ENCODE peak calls at places on chromosomes 3 and 15, in ten cellular contexts. One of them, this sample, is unnamed.

GRCh38 chr3:163508212-163508611 is 1570.1 kb downstream of the SI start:
- DNase-seq in sigmoid colon: no peak
- DNase-seq in fibroblast of lung: no peak
- DNase-seq in MM.1S: no peak
- DNase-seq in heart right ventricle: no peak
- DNase-seq in A549: no peak
- DNase-seq in esophagus squamous epithelium: no peak
- DNase-seq in psoas muscle: no peak
- DNase-seq in ovary: no peak
- DNase-seq in Panc1: no peak
- DNase-seq in this sample: no peak

GRCh38 chr3:41893977-41894376 is 67.9 kb downstream of the ULK4 start:
- DNase-seq in MM.1S: peak; percentile 21
- DNase-seq in heart right ventricle: no peak
- DNase-seq in fibroblast of lung: peak; percentile 52
- DNase-seq in ovary: no peak
- DNase-seq in A549: peak; percentile 23
- DNase-seq in psoas muscle: no peak
- DNase-seq in esophagus squamous epithelium: no peak
- DNase-seq in Panc1: peak; percentile 13
- DNase-seq in sigmoid colon: no peak
- DNase-seq in this sample: no peak

GRCh38 chr3:49647741-49648140 is 26.4 kb upstream of the APEH start:
- DNase-seq in esophagus squamous epithelium: no peak
- DNase-seq in A549: no peak
- DNase-seq in ovary: no peak
- DNase-seq in sigmoid colon: no peak
- DNase-seq in heart right ventricle: peak; percentile 40
- DNase-seq in Panc1: no peak
- DNase-seq in fibroblast of lung: peak; percentile 19
- DNase-seq in MM.1S: no peak
- DNase-seq in psoas muscle: no peak
- DNase-seq in this sample: no peak

GRCh38 chr15:26261413-26261812 is 398.3 kb upstream of the ATP10A start:
- DNase-seq in MM.1S: no peak
- DNase-seq in sigmoid colon: no peak
- DNase-seq in Panc1: no peak
- DNase-seq in ovary: no peak
- DNase-seq in fibroblast of lung: no peak
- DNase-seq in heart right ventricle: peak; percentile 24
- DNase-seq in esophagus squamous epithelium: no peak
- DNase-seq in A549: no peak
- DNase-seq in psoas muscle: no peak
- DNase-seq in this sample: no peak

GRCh38 chr15:72758195-72758594 is 25.4 kb downstream of the ADPGK start:
- DNase-seq in sigmoid colon: no peak
- DNase-seq in fibroblast of lung: peak; percentile 98
- DNase-seq in heart right ventricle: no peak
- DNase-seq in psoas muscle: no peak
- DNase-seq in esophagus squamous epithelium: no peak
- DNase-seq in ovary: no peak
- DNase-seq in MM.1S: no peak
- DNase-seq in Panc1: no peak
- DNase-seq in A549: no peak
- DNase-seq in this sample: no peak

GRCh38 chr15:74443100-74443909 is 9.5 kb upstream of the SEMA7A start:
- DNase-seq in Panc1: no peak
- DNase-seq in fibroblast of lung: peak; percentile 88
- DNase-seq in MM.1S: no peak
- DNase-seq in ovary: peak; percentile 34
- DNase-seq in heart right ventricle: no peak
- DNase-seq in A549: no peak
- DNase-seq in sigmoid colon: peak; percentile 29
- DNase-seq in esophagus squamous epithelium: no peak
- DNase-seq in psoas muscle: no peak
- DNase-seq in this sample: no peak

GRCh38 chr3:52237659-52238172 is 1.2 kb downstream of the TWF2 start:
- DNase-seq in A549: peak; percentile 92
- DNase-seq in sigmoid colon: peak; percentile 97
- DNase-seq in Panc1: no peak
- DNase-seq in MM.1S: no peak
- DNase-seq in heart right ventricle: peak; percentile 83
- DNase-seq in ovary: peak; percentile 92
- DNase-seq in esophagus squamous epithelium: no peak
- DNase-seq in psoas muscle: peak; percentile 93
- DNase-seq in fibroblast of lung: peak; percentile 91
- DNase-seq in this sample: peak; percentile 73

GRCh38 chr15:66172339-66172980 is 81.1 kb downstream of the MEGF11 start:
- DNase-seq in psoas muscle: no peak
- DNase-seq in ovary: no peak
- DNase-seq in sigmoid colon: no peak
- DNase-seq in A549: no peak
- DNase-seq in Panc1: no peak
- DNase-seq in fibroblast of lung: no peak
- DNase-seq in heart right ventricle: no peak
- DNase-seq in esophagus squamous epithelium: no peak
- DNase-seq in MM.1S: no peak
- DNase-seq in this sample: no peak

GRCh38 chr3:9914011-9914410 is 2.9 kb upstream of the IL17RC start:
- DNase-seq in esophagus squamous epithelium: no peak
- DNase-seq in A549: no peak
- DNase-seq in psoas muscle: no peak
- DNase-seq in sigmoid colon: no peak
- DNase-seq in fibroblast of lung: no peak
- DNase-seq in Panc1: no peak
- DNase-seq in ovary: no peak
- DNase-seq in MM.1S: no peak
- DNase-seq in heart right ventricle: no peak
- DNase-seq in this sample: no peak

GRCh38 chr3:9916734-9917680 is at the start of gene IL17RC:
- DNase-seq in A549: peak; percentile 82
- DNase-seq in esophagus squamous epithelium: no peak
- DNase-seq in MM.1S: peak; percentile 24
- DNase-seq in psoas muscle: peak; percentile 88
- DNase-seq in Panc1: no peak
- DNase-seq in heart right ventricle: peak; percentile 83
- DNase-seq in fibroblast of lung: peak; percentile 86
- DNase-seq in sigmoid colon: peak; percentile 98
- DNase-seq in ovary: peak; percentile 88
- DNase-seq in this sample: peak; percentile 90

GRCh38 chr3:9916346-9916733 is 558 bp upstream of the IL17RC start:
- DNase-seq in A549: no peak
- DNase-seq in MM.1S: no peak
- DNase-seq in esophagus squamous epithelium: no peak
- DNase-seq in psoas muscle: no peak
- DNase-seq in Panc1: no peak
- DNase-seq in sigmoid colon: peak; percentile 74
- DNase-seq in heart right ventricle: no peak
- DNase-seq in ovary: no peak
- DNase-seq in fibroblast of lung: peak; percentile 26
- DNase-seq in this sample: no peak

GRCh38 chr3:9914559-9915251 is 2.2 kb upstream of the IL17RC start:
- DNase-seq in Panc1: no peak
- DNase-seq in fibroblast of lung: no peak
- DNase-seq in MM.1S: no peak
- DNase-seq in A549: no peak
- DNase-seq in psoas muscle: no peak
- DNase-seq in esophagus squamous epithelium: no peak
- DNase-seq in sigmoid colon: no peak
- DNase-seq in ovary: peak; percentile 52
- DNase-seq in heart right ventricle: no peak
- DNase-seq in this sample: no peak

DNA sequence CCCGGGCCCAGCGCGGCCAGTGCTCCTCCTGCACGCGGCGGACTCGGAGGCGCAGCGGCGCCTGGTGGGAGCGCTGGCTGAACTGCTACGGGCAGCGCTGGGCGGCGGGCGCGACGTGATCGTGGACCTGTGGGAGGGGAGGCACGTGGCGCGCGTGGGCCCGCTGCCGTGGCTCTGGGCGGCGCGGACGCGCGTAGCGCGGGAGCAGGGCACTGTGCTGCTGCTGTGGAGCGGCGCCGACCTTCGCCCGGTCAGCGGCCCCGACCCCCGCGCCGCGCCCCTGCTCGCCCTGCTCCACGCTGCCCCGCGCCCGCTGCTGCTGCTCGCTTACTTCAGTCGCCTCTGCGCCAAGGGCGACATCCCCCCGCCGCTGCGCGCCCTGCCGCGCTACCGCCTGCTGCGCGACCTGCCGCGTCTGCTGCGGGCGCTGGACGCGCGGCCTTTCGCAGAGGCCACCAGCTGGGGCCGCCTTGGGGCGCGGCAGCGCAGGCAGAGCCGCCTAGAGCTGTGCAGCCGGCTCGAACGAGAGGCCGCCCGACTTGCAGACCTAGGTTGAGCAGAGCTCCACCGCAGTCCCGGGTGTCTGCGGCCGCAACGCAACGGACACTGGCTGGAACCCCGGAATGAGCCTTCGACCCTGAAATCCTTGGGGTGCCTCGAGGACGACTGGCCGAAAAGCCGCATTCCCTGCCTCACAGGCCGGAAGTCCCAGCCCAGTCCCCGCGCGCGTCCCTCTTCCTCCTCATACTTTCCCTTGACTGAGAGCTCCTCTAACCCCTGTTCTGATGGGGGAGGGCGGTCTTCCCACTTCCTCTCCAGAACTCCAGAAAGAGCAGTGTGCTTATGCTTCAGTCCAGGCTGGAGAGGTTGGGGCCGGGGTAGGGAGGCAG is 1.4 kb upstream of the IL17RC start:
- DNase-seq in esophagus squamous epithelium: no peak
- DNase-seq in ovary: peak; percentile 85
- DNase-seq in MM.1S: peak; percentile 12
- DNase-seq in heart right ventricle: peak; percentile 77
- DNase-seq in A549: no peak
- DNase-seq in psoas muscle: peak; percentile 76
- DNase-seq in Panc1: no peak
- DNase-seq in sigmoid colon: peak; percentile 91
- DNase-seq in fibroblast of lung: peak; percentile 59
- DNase-seq in this sample: peak; percentile 81
- TF ChIP-seq CTCF in esophagus squamous epithelium: peak; percentile 23
- TF ChIP-seq CTCF in ovary: peak; percentile 63
- TF ChIP-seq CTCF in MM.1S: no peak
- TF ChIP-seq CTCF in heart right ventricle: peak; percentile 52
- TF ChIP-seq CTCF in A549: no peak
- TF ChIP-seq CTCF in psoas muscle: peak; percentile 24
- TF ChIP-seq CTCF in Panc1: no peak
- TF ChIP-seq CTCF in sigmoid colon: peak; percentile 52
- TF ChIP-seq CTCF in fibroblast of lung: peak; percentile 54
- TF ChIP-seq CTCF in this sample: peak; percentile 13

GRCh38 chr15:78170848-78171773 is 21.9 kb downstream of the IDH3A start:
- DNase-seq in MM.1S: peak; percentile 85
- DNase-seq in A549: no peak
- DNase-seq in ovary: no peak
- DNase-seq in heart right ventricle: no peak
- DNase-seq in sigmoid colon: no peak
- DNase-seq in psoas muscle: no peak
- DNase-seq in esophagus squamous epithelium: no peak
- DNase-seq in fibroblast of lung: no peak
- DNase-seq in Panc1: no peak
- DNase-seq in this sample: no peak
- H3K4me1 ChIP-seq in MM.1S: peaks cover 90% of the 10 kb centered on the region
- H3K4me1 ChIP-seq in A549: no peaks in the 10 kb centered on the region
- H3K4me1 ChIP-seq in ovary: peaks cover 1% of the 10 kb centered on the region
- H3K4me1 ChIP-seq in heart right ventricle: no peaks in the 10 kb centered on the region
- H3K4me1 ChIP-seq in sigmoid colon: no peaks in the 10 kb centered on the region
- H3K4me1 ChIP-seq in psoas muscle: peaks cover 11% of the 10 kb centered on the region
- H3K4me1 ChIP-seq in esophagus squamous epithelium: no peaks in the 10 kb centered on the region
- H3K4me1 ChIP-seq in fibroblast of lung: no peaks in the 10 kb centered on the region
- H3K4me1 ChIP-seq in Panc1: no peaks in the 10 kb centered on the region
- H3K4me1 ChIP-seq in this sample: no peaks in the 10 kb centered on the region

DNA sequence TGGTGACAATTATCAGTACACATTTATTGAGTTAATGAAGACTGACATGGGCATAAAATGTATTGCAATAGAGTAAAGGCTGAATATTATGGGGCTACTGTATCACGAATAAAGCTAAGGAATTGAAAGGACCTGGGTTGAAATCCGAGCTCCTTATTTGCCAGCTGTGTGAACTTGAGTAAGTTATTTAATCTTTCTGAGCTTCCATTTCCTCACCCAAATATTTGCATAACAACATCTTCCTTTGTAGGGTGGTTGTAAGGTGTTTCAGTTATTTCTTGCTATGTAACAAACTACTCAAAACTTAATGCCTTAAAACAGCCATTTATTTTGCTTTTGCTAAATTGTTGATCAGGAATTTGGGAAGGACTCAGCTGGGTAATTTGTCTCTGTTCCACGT is 111.1 kb upstream of the TSC22D2 start:
- DNase-seq in psoas muscle: no peak
- DNase-seq in Panc1: no peak
- DNase-seq in sigmoid colon: no peak
- DNase-seq in MM.1S: no peak
- DNase-seq in A549: no peak
- DNase-seq in heart right ventricle: no peak
- DNase-seq in ovary: no peak
- DNase-seq in esophagus squamous epithelium: no peak
- DNase-seq in fibroblast of lung: no peak
- DNase-seq in this sample: no peak
- H3K4me3 ChIP-seq in psoas muscle: no peak overlapping the region
- H3K4me3 ChIP-seq in Panc1: no peak overlapping the region
- H3K4me3 ChIP-seq in sigmoid colon: no peak overlapping the region
- H3K4me3 ChIP-seq in MM.1S: no peak overlapping the region
- H3K4me3 ChIP-seq in A549: no peak overlapping the region
- H3K4me3 ChIP-seq in heart right ventricle: no peak overlapping the region
- H3K4me3 ChIP-seq in ovary: no peak overlapping the region
- H3K4me3 ChIP-seq in esophagus squamous epithelium: no peak overlapping the region
- H3K4me3 ChIP-seq in fibroblast of lung: no peak overlapping the region
- H3K4me3 ChIP-seq in this sample: no peak overlapping the region

GRCh38 chr3:40586866-40587265 is 62.1 kb downstream of the ZNF621 start:
- DNase-seq in Panc1: no peak
- DNase-seq in MM.1S: no peak
- DNase-seq in A549: no peak
- DNase-seq in psoas muscle: no peak
- DNase-seq in ovary: no peak
- DNase-seq in esophagus squamous epithelium: no peak
- DNase-seq in sigmoid colon: no peak
- DNase-seq in heart right ventricle: no peak
- DNase-seq in fibroblast of lung: no peak
- DNase-seq in this sample: no peak

GRCh38 chr3:40584625-40585189 is 59.9 kb downstream of the ZNF621 start:
- DNase-seq in psoas muscle: peak; percentile 89
- DNase-seq in esophagus squamous epithelium: peak; percentile 13
- DNase-seq in heart right ventricle: peak; percentile 91
- DNase-seq in sigmoid colon: peak; percentile 92
- DNase-seq in ovary: peak; percentile 95
- DNase-seq in A549: peak; percentile 40
- DNase-seq in fibroblast of lung: peak; percentile 65
- DNase-seq in Panc1: no peak
- DNase-seq in MM.1S: peak; percentile 65
- DNase-seq in this sample: peak; percentile 93

GRCh38 chr3:40585381-40586016 is 60.7 kb downstream of the ZNF621 start:
- DNase-seq in sigmoid colon: no peak
- DNase-seq in heart right ventricle: no peak
- DNase-seq in esophagus squamous epithelium: no peak
- DNase-seq in A549: no peak
- DNase-seq in MM.1S: no peak
- DNase-seq in psoas muscle: no peak
- DNase-seq in ovary: no peak
- DNase-seq in Panc1: no peak
- DNase-seq in fibroblast of lung: no peak
- DNase-seq in this sample: no peak

GRCh38 chr3:40583691-40584090 is 58.9 kb downstream of the ZNF621 start:
- DNase-seq in sigmoid colon: no peak
- DNase-seq in MM.1S: no peak
- DNase-seq in fibroblast of lung: no peak
- DNase-seq in Panc1: no peak
- DNase-seq in A549: no peak
- DNase-seq in heart right ventricle: peak; percentile 30
- DNase-seq in esophagus squamous epithelium: no peak
- DNase-seq in ovary: no peak
- DNase-seq in psoas muscle: no peak
- DNase-seq in this sample: no peak

GRCh38 chr3:40588406-40588805 is 63.6 kb downstream of the ZNF621 start:
- DNase-seq in sigmoid colon: no peak
- DNase-seq in psoas muscle: no peak
- DNase-seq in Panc1: no peak
- DNase-seq in A549: no peak
- DNase-seq in heart right ventricle: no peak
- DNase-seq in MM.1S: no peak
- DNase-seq in fibroblast of lung: no peak
- DNase-seq in ovary: no peak
- DNase-seq in esophagus squamous epithelium: no peak
- DNase-seq in this sample: peak; percentile 47
- TF ChIP-seq CTCF in sigmoid colon: no peak
- TF ChIP-seq CTCF in psoas muscle: no peak
- TF ChIP-seq CTCF in Panc1: no peak
- TF ChIP-seq CTCF in A549: no peak
- TF ChIP-seq CTCF in heart right ventricle: no peak
- TF ChIP-seq CTCF in MM.1S: peak; percentile 35
- TF ChIP-seq CTCF in fibroblast of lung: no peak
- TF ChIP-seq CTCF in ovary: no peak
- TF ChIP-seq CTCF in esophagus squamous epithelium: peak; percentile 48
- TF ChIP-seq CTCF in this sample: no peak

This sample was measured in mucosa of descending colon.